ENCODE peak calls at places on chromosome 11, in five cellular contexts. X is stimulated activated CD4-positive, alpha-beta T cell treated with anti-CD3 and anti-CD28 coated beads, Interleukin-2, amount 100 ng/mL, for 48 hours; H is NCI-H226; U is stomach; Y is naive thymus-derived CD4-positive, alpha-beta T cell. F is an unnamed sample.
A peak's percentile ranks its signal among the peaks of the same experiment; 100 is the strongest.

GRCh38 chr11:65859134-65859811 is 960 bp upstream of the MUS81 start:
- DNase-seq in X (peak; percentile 95), H (peak; percentile 98), U (peak; percentile 99), Y (peak; percentile 97), F (peak; percentile 98)

GRCh38 chr11:122910775-122911174 is 28.2 kb downstream of the JHY start:
- DNase-seq in X (no peak), H (no peak), U (no peak), Y (no peak), F (no peak)

GRCh38 chr11:413120-414081 is 1.4 kb downstream of the SIGIRR start:
- DNase-seq in X (no peak), H (no peak), U (no peak), Y (peak; percentile 50), F (no peak)

GRCh38 chr11:29173660-29174062 is 843.2 kb downstream of the KCNA4 start:
- DNase-seq in X (no peak), H (peak; percentile 92), U (no peak), Y (no peak), F (no peak)

GRCh38 chr11:14275081-14275480 is 83.9 kb downstream of the RRAS2 start:
- DNase-seq in X (no peak), H (no peak), U (no peak), Y (no peak), F (no peak)

GRCh38 chr11:80987161-80987560 is 1546.3 kb upstream of the TENM4 start:
- DNase-seq in X (no peak), H (no peak), U (no peak), Y (no peak), F (no peak)

GRCh38 chr11:3156661-3157311 is 8.3 kb downstream of the OSBPL5 start:
- DNase-seq in X (no peak), H (no peak), U (no peak), Y (no peak), F (no peak)

GRCh38 chr11:94130589-94131362 is 2.1 kb downstream of the PANX1 start:
- DNase-seq in X (no peak), H (peak; percentile 89), U (no peak), Y (no peak), F (no peak)

GRCh38 chr11:67640758-67641113 is 1.2 kb upstream of the TBX10 start:
- DNase-seq in X (no peak), H (no peak), U (no peak), Y (no peak), F (no peak)

GRCh38 chr11:27857014-27857413 is 156.8 kb upstream of the BDNF start:
- DNase-seq in X (no peak), H (no peak), U (no peak), Y (no peak), F (no peak)

GRCh38 chr11:97850726-97851125 is 1170.0 kb upstream of the CNTN5 start:
- DNase-seq in X (no peak), H (no peak), U (no peak), Y (no peak), F (no peak)

GRCh38 chr11:70699294-70700221 is 301.2 kb downstream of the CTTN start:
- DNase-seq in X (no peak), H (no peak), U (no peak), Y (no peak), F (no peak)

GRCh38 chr11:122319011-122319410 is 203.0 kb upstream of the BLID start:
- DNase-seq in X (no peak), H (no peak), U (no peak), Y (no peak), F (no peak)

GRCh38 chr11:90332415-90332814 is 109.6 kb upstream of the CHORDC1 start:
- DNase-seq in X (no peak), H (peak; percentile 43), U (no peak), Y (no peak), F (no peak)

GRCh38 chr11:76663912-76664440 is 6.6 kb downstream of the LRRC32 start:
- DNase-seq in X (no peak), H (no peak), U (no peak), Y (no peak), F (peak; percentile 3)

GRCh38 chr11:34050536-34050935 is 995 bp upstream of the CAPRIN1 start:
- DNase-seq in X (no peak), H (no peak), U (no peak), Y (no peak), F (no peak)

GRCh38 chr11:65615950-65616574 is 486 bp downstream of the PCNX3 start:
- DNase-seq in X (no peak), H (peak; percentile 53), U (peak; percentile 37), Y (no peak), F (no peak)

F was measured in B cell.